ENCODE peak calls at places on chromosomes 7 and 10, in ten cellular contexts. One of them, this sample, is unnamed.

GRCh38 chr10:50585921-50586739 is 37.6 kb downstream of the SGMS1 start:
- DNase-seq in tibial nerve: no peak
- DNase-seq in ovary: no peak
- DNase-seq in A549: peak
- DNase-seq in transverse colon: no peak
- DNase-seq in sigmoid colon: no peak
- DNase-seq in stomach: no peak
- DNase-seq in GM12878: no peak
- DNase-seq in suprapubic skin: no peak
- DNase-seq in H1: no peak
- DNase-seq in this sample: no peak

GRCh38 chr7:79149831-79150230 is 303.6 kb downstream of the MAGI2 start:
- DNase-seq in tibial nerve: no peak
- DNase-seq in ovary: no peak
- DNase-seq in A549: no peak
- DNase-seq in transverse colon: no peak
- DNase-seq in sigmoid colon: no peak
- DNase-seq in stomach: no peak
- DNase-seq in GM12878: no peak
- DNase-seq in suprapubic skin: no peak
- DNase-seq in H1: no peak
- DNase-seq in this sample: no peak

GRCh38 chr7:116782177-116782711 is 80.1 kb upstream of the CAPZA2 start:
- DNase-seq in tibial nerve: no peak
- DNase-seq in ovary: no peak
- DNase-seq in A549: no peak
- DNase-seq in transverse colon: no peak
- DNase-seq in sigmoid colon: no peak
- DNase-seq in stomach: no peak
- DNase-seq in GM12878: no peak
- DNase-seq in suprapubic skin: no peak
- DNase-seq in H1: no peak
- DNase-seq in this sample: no peak

GRCh38 chr10:108877130-108877529 is 1046.2 kb downstream of the XPNPEP1 start:
- DNase-seq in tibial nerve: no peak
- DNase-seq in ovary: no peak
- DNase-seq in A549: no peak
- DNase-seq in transverse colon: no peak
- DNase-seq in sigmoid colon: no peak
- DNase-seq in stomach: no peak
- DNase-seq in GM12878: no peak
- DNase-seq in suprapubic skin: no peak
- DNase-seq in H1: no peak
- DNase-seq in this sample: no peak

GRCh38 chr7:78529392-78529791 is 730.8 kb downstream of the PHTF2 start:
- DNase-seq in tibial nerve: no peak
- DNase-seq in ovary: no peak
- DNase-seq in A549: no peak
- DNase-seq in transverse colon: no peak
- DNase-seq in sigmoid colon: no peak
- DNase-seq in stomach: no peak
- DNase-seq in GM12878: no peak
- DNase-seq in suprapubic skin: no peak
- DNase-seq in H1: no peak
- DNase-seq in this sample: no peak

GRCh38 chr10:47287365-47287802 is 12.6 kb upstream of the GDF10 start:
- DNase-seq in tibial nerve: no peak
- DNase-seq in ovary: no peak
- DNase-seq in A549: no peak
- DNase-seq in transverse colon: no peak
- DNase-seq in sigmoid colon: peak
- DNase-seq in stomach: no peak
- DNase-seq in GM12878: no peak
- DNase-seq in suprapubic skin: peak
- DNase-seq in H1: no peak
- DNase-seq in this sample: no peak

GRCh38 chr10:126012485-126012884 is 116.1 kb downstream of the FANK1 start:
- DNase-seq in tibial nerve: no peak
- DNase-seq in ovary: no peak
- DNase-seq in A549: no peak
- DNase-seq in transverse colon: no peak
- DNase-seq in sigmoid colon: no peak
- DNase-seq in stomach: no peak
- DNase-seq in GM12878: no peak
- DNase-seq in suprapubic skin: no peak
- DNase-seq in H1: no peak
- DNase-seq in this sample: no peak

GRCh38 chr10:17665742-17666141 is 21.8 kb downstream of the STAM start:
- DNase-seq in tibial nerve: no peak
- DNase-seq in ovary: no peak
- DNase-seq in A549: no peak
- DNase-seq in transverse colon: no peak
- DNase-seq in sigmoid colon: no peak
- DNase-seq in stomach: no peak
- DNase-seq in GM12878: no peak
- DNase-seq in suprapubic skin: no peak
- DNase-seq in H1: no peak
- DNase-seq in this sample: no peak

GRCh38 chr7:117808273-117808868 is 64.9 kb downstream of the CTTNBP2 start:
- DNase-seq in tibial nerve: no peak
- DNase-seq in ovary: no peak
- DNase-seq in A549: no peak
- DNase-seq in transverse colon: no peak
- DNase-seq in sigmoid colon: no peak
- DNase-seq in stomach: peak
- DNase-seq in GM12878: no peak
- DNase-seq in suprapubic skin: no peak
- DNase-seq in H1: no peak
- DNase-seq in this sample: no peak

GRCh38 chr10:27995311-27995710 is 3.6 kb downstream of the ODAD2 start:
- DNase-seq in tibial nerve: no peak
- DNase-seq in ovary: no peak
- DNase-seq in A549: no peak
- DNase-seq in transverse colon: no peak
- DNase-seq in sigmoid colon: no peak
- DNase-seq in stomach: no peak
- DNase-seq in GM12878: no peak
- DNase-seq in suprapubic skin: no peak
- DNase-seq in H1: no peak
- DNase-seq in this sample: no peak

GRCh38 chr10:131888186-131888604 is 12.6 kb upstream of the PPP2R2D start:
- DNase-seq in tibial nerve: no peak
- DNase-seq in ovary: no peak
- DNase-seq in A549: no peak
- DNase-seq in transverse colon: no peak
- DNase-seq in sigmoid colon: no peak
- DNase-seq in stomach: no peak
- DNase-seq in GM12878: no peak
- DNase-seq in suprapubic skin: no peak
- DNase-seq in H1: no peak
- DNase-seq in this sample: no peak

GRCh38 chr7:122727759-122728158 is 25.0 kb upstream of the RNF148 start:
- DNase-seq in tibial nerve: no peak
- DNase-seq in ovary: no peak
- DNase-seq in A549: no peak
- DNase-seq in transverse colon: no peak
- DNase-seq in sigmoid colon: no peak
- DNase-seq in stomach: no peak
- DNase-seq in GM12878: no peak
- DNase-seq in suprapubic skin: no peak
- DNase-seq in H1: no peak
- DNase-seq in this sample: no peak

GRCh38 chr7:122726881-122727280 is 24.2 kb upstream of the RNF148 start:
- DNase-seq in tibial nerve: no peak
- DNase-seq in ovary: no peak
- DNase-seq in A549: no peak
- DNase-seq in transverse colon: no peak
- DNase-seq in sigmoid colon: no peak
- DNase-seq in stomach: no peak
- DNase-seq in GM12878: no peak
- DNase-seq in suprapubic skin: no peak
- DNase-seq in H1: no peak
- DNase-seq in this sample: no peak

GRCh38 chr7:122727354-122727753 is 24.6 kb upstream of the RNF148 start:
- DNase-seq in tibial nerve: no peak
- DNase-seq in ovary: no peak
- DNase-seq in A549: no peak
- DNase-seq in transverse colon: no peak
- DNase-seq in sigmoid colon: no peak
- DNase-seq in stomach: no peak
- DNase-seq in GM12878: no peak
- DNase-seq in suprapubic skin: no peak
- DNase-seq in H1: no peak
- DNase-seq in this sample: no peak
- H3K4me3 ChIP-seq in tibial nerve: no peak
- H3K4me3 ChIP-seq in ovary: no peak
- H3K4me3 ChIP-seq in A549: no peak
- H3K4me3 ChIP-seq in transverse colon: no peak
- H3K4me3 ChIP-seq in sigmoid colon: no peak
- H3K4me3 ChIP-seq in stomach: no peak
- H3K4me3 ChIP-seq in GM12878: no peak
- H3K4me3 ChIP-seq in suprapubic skin: no peak
- H3K4me3 ChIP-seq in H1: no peak
- H3K4me3 ChIP-seq in this sample: no peak

GRCh38 chr7:54141565-54141964 is 400.6 kb upstream of the VSTM2A start:
- DNase-seq in tibial nerve: no peak
- DNase-seq in ovary: no peak
- DNase-seq in A549: no peak
- DNase-seq in transverse colon: no peak
- DNase-seq in sigmoid colon: no peak
- DNase-seq in stomach: no peak
- DNase-seq in GM12878: no peak
- DNase-seq in suprapubic skin: no peak
- DNase-seq in H1: no peak
- DNase-seq in this sample: no peak

DNA sequence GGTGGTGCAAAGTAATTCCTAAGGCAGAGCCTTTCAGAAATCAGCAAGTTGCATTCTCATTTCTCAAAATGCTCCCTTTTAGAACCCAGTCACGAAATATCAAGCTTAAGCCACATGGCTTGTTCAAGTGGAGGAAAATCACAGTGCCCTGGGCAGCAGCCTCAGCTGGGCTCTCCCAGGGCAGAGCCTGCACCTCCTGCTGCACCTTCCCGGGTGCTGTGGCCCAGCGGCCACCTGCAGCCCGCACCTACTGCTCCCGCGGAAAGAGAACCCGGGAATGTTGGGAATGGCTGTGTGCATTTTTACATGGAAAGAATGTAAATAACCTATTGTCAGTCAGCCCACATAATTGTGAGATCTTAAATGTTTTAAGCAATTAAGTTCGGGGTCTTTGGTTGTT is 396.5 kb upstream of the VSTM2A start:
- DNase-seq in tibial nerve: no peak
- DNase-seq in ovary: no peak
- DNase-seq in A549: no peak
- DNase-seq in transverse colon: no peak
- DNase-seq in sigmoid colon: no peak
- DNase-seq in stomach: no peak
- DNase-seq in GM12878: no peak
- DNase-seq in suprapubic skin: no peak
- DNase-seq in H1: no peak
- DNase-seq in this sample: no peak
- TF ChIP-seq CTCF in tibial nerve: no peak
- TF ChIP-seq CTCF in ovary: no peak
- TF ChIP-seq CTCF in A549: no peak
- TF ChIP-seq CTCF in transverse colon: no peak
- TF ChIP-seq CTCF in sigmoid colon: no peak
- TF ChIP-seq CTCF in stomach: no peak
- TF ChIP-seq CTCF in GM12878: no peak
- TF ChIP-seq CTCF in suprapubic skin: no peak
- TF ChIP-seq CTCF in H1: no peak
- TF ChIP-seq CTCF in this sample: no peak

GRCh38 chr10:117553171-117553814 is 10.7 kb downstream of the EMX2 start:
- DNase-seq in tibial nerve: no peak
- DNase-seq in ovary: peak
- DNase-seq in A549: no peak
- DNase-seq in transverse colon: no peak
- DNase-seq in sigmoid colon: no peak
- DNase-seq in stomach: no peak
- DNase-seq in GM12878: no peak
- DNase-seq in suprapubic skin: no peak
- DNase-seq in H1: peak
- DNase-seq in this sample: no peak

GRCh38 chr10:117552156-117552620 is 9.6 kb downstream of the EMX2 start:
- DNase-seq in tibial nerve: no peak
- DNase-seq in ovary: no peak
- DNase-seq in A549: no peak
- DNase-seq in transverse colon: no peak
- DNase-seq in sigmoid colon: no peak
- DNase-seq in stomach: no peak
- DNase-seq in GM12878: no peak
- DNase-seq in suprapubic skin: no peak
- DNase-seq in H1: peak
- DNase-seq in this sample: peak

GRCh38 chr10:117551322-117552155 is 9.0 kb downstream of the EMX2 start:
- DNase-seq in tibial nerve: no peak
- DNase-seq in ovary: no peak
- DNase-seq in A549: no peak
- DNase-seq in transverse colon: no peak
- DNase-seq in sigmoid colon: no peak
- DNase-seq in stomach: no peak
- DNase-seq in GM12878: no peak
- DNase-seq in suprapubic skin: no peak
- DNase-seq in H1: no peak
- DNase-seq in this sample: no peak

GRCh38 chr10:117553815-117554172 is 11.2 kb downstream of the EMX2 start:
- DNase-seq in tibial nerve: no peak
- DNase-seq in ovary: no peak
- DNase-seq in A549: no peak
- DNase-seq in transverse colon: no peak
- DNase-seq in sigmoid colon: no peak
- DNase-seq in stomach: no peak
- DNase-seq in GM12878: no peak
- DNase-seq in suprapubic skin: no peak
- DNase-seq in H1: no peak
- DNase-seq in this sample: no peak

DNA sequence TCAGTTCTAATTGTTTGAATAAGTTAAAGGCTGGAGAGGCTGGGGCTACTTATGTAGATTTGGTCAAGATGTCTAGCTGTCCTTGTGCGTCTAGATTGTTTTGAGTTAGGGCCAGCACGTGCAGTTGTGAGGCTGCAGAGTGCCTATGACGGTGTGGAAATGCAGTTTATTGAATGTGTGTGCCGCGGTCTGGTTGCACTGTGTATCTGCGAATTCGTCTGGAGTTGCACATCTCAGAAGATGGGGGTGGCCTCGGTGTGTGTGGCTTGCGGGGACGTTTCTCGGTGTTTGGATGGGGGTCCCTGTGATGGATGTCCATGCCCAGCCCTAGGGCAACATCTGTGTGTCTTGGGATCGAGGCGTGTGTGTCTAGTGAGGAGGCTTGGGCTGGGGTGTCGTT is 10.2 kb downstream of the EMX2 start:
- DNase-seq in tibial nerve: no peak
- DNase-seq in ovary: no peak
- DNase-seq in A549: no peak
- DNase-seq in transverse colon: no peak
- DNase-seq in sigmoid colon: no peak
- DNase-seq in stomach: no peak
- DNase-seq in GM12878: no peak
- DNase-seq in suprapubic skin: no peak
- DNase-seq in H1: no peak
- DNase-seq in this sample: no peak
- TF ChIP-seq EP300 in tibial nerve: no peak
- TF ChIP-seq EP300 in ovary: no peak
- TF ChIP-seq EP300 in A549: no peak
- TF ChIP-seq EP300 in transverse colon: no peak
- TF ChIP-seq EP300 in sigmoid colon: no peak
- TF ChIP-seq EP300 in stomach: no peak
- TF ChIP-seq EP300 in GM12878: no peak
- TF ChIP-seq EP300 in suprapubic skin: no peak
- TF ChIP-seq EP300 in H1: no peak
- TF ChIP-seq EP300 in this sample: no peak

GRCh38 chr7:43870316-43870715 is 999 bp upstream of the MRPS24 start:
- DNase-seq in tibial nerve: no peak
- DNase-seq in ovary: no peak
- DNase-seq in A549: no peak
- DNase-seq in transverse colon: no peak
- DNase-seq in sigmoid colon: no peak
- DNase-seq in stomach: no peak
- DNase-seq in GM12878: no peak
- DNase-seq in suprapubic skin: no peak
- DNase-seq in H1: no peak
- DNase-seq in this sample: no peak
- H3K4me3 ChIP-seq in tibial nerve: no peak
- H3K4me3 ChIP-seq in ovary: no peak
- H3K4me3 ChIP-seq in A549: no peak
- H3K4me3 ChIP-seq in transverse colon: no peak
- H3K4me3 ChIP-seq in sigmoid colon: peak
- H3K4me3 ChIP-seq in stomach: no peak
- H3K4me3 ChIP-seq in GM12878: no peak
- H3K4me3 ChIP-seq in suprapubic skin: peak
- H3K4me3 ChIP-seq in H1: peak
- H3K4me3 ChIP-seq in this sample: no peak

This sample was measured in upper lobe of left lung.